ENCODE peak calls at places on chromosomes 3 and 15, in six cellular contexts. N, K, Y, R, A and F are unnamed samples.

GRCh38 chr15:45048784-45049631 is 26.0 kb downstream of the SORD start:
- DNase-seq in N (no peak), K (peak; percentile 38), Y (no peak), R (no peak), A (peak; percentile 40), F (no peak)

GRCh38 chr3:175266478-175266877 is 407.3 kb downstream of the NAALADL2 start:
- DNase-seq in N (no peak), K (no peak), Y (no peak), R (no peak), A (peak; percentile 78), F (no peak)

GRCh38 chr15:42240823-42241222 is 32.2 kb upstream of the GANC start:
- DNase-seq in N (no peak), K (no peak), Y (no peak), R (no peak), A (no peak), F (no peak)

GRCh38 chr3:84998545-84998944 is 39.8 kb downstream of the CADM2 start:
- DNase-seq in N (no peak), K (no peak), Y (no peak), R (no peak), A (no peak), F (no peak)

GRCh38 chr3:150329408-150329807 is 78.7 kb upstream of the TSC22D2 start:
- DNase-seq in N (no peak), K (no peak), Y (no peak), R (no peak), A (no peak), F (no peak)

GRCh38 chr15:71114887-71115566 is at the start of gene THSD4:
- DNase-seq in N (peak; percentile 89), K (peak; percentile 86), Y (no peak), R (peak; percentile 25), A (peak; percentile 72), F (peak; percentile 92)

GRCh38 chr15:89383635-89384604 is 49.3 kb upstream of the POLG start:
- DNase-seq in N (no peak), K (no peak), Y (no peak), R (no peak), A (peak; percentile 11), F (peak; percentile 88)

GRCh38 chr15:99174567-99174966 is 69.7 kb downstream of the SYNM start:
- DNase-seq in N (no peak), K (no peak), Y (no peak), R (no peak), A (no peak), F (no peak)

GRCh38 chr15:42732095-42732827 is 4.7 kb downstream of the CDAN1 start:
- DNase-seq in N (no peak), K (no peak), Y (no peak), R (no peak), A (no peak), F (no peak)

GRCh38 chr3:33360136-33360825 is 79.9 kb downstream of the UBP1 start:
- DNase-seq in N (no peak), K (no peak), Y (peak; percentile 72), R (no peak), A (peak; percentile 79), F (no peak)

GRCh38 chr15:66369773-66370651 is 13.5 kb upstream of the TIPIN start:
- DNase-seq in N (no peak), K (no peak), Y (peak; percentile 53), R (no peak), A (peak; percentile 20), F (no peak)

GRCh38 chr3:160885791-160886286 is 129.8 kb downstream of the PPM1L start:
- DNase-seq in N (no peak), K (peak; percentile 58), Y (no peak), R (no peak), A (peak; percentile 27), F (peak; percentile 19)

GRCh38 chr15:67379530-67379929 is 124.9 kb downstream of the IQCH start:
- DNase-seq in N (no peak), K (no peak), Y (no peak), R (no peak), A (no peak), F (no peak)

GRCh38 chr3:113225286-113225685 is 13.9 kb downstream of the BOC start:
- DNase-seq in N (no peak), K (no peak), Y (no peak), R (no peak), A (no peak), F (no peak)

DNA sequence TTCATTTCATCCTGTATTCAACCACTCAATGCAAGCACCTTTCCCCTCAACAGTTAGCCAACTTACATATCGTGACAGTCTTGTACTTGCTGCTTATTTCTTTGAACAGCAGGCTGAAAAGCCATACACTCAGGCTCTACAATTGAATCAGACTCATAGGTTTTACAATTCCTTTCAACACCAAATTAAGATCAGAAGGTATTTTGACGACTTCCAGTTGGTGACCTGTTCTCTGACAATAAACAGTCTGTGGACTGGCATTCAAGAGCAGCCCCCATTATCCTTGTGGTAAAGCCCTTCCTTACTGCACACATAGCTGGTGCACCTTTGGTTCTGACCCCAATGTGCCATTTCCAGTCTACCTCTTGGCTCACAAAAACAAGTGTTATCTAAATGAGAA is 140.0 kb upstream of the MB21D2 start:
- DNase-seq in N (no peak), K (no peak), Y (no peak), R (no peak), A (no peak), F (no peak)
- H3K27me3 ChIP-seq in N (no peaks in the 10 kb centered on the region), K (peaks cover 6% of the 10 kb centered on the region), Y (peaks cover 3% of the 10 kb centered on the region), R (no peaks in the 10 kb centered on the region), A (peaks cover 1% of the 10 kb centered on the region), F (no peaks in the 10 kb centered on the region)

DNA sequence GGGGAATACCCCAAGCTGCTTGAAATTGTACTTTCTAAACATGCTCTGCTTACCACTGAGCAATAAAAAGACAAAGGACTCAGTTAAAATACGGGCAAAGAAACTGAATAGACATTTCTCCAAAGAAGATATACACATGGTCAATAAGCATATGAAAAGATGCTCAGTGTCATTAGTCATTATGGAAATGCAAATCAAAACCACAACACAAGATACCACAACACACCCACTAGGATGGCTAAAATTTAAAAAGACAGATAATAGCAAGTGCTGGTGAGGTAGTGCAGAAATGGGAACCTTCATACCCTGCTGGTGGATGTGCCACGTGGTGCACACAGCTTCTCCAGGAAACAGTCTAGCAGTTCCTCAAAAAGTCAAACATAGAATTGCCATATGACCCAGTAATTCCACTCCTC is 21.3 kb downstream of the LRIG1 start:
- DNase-seq in N (no peak), K (no peak), Y (no peak), R (no peak), A (no peak), F (no peak)
- H3K4me1 ChIP-seq in N (peaks cover 98% of the 10 kb centered on the region), K (peaks cover 75% of the 10 kb centered on the region), Y (no peaks in the 10 kb centered on the region), R (peaks cover 32% of the 10 kb centered on the region), A (peaks cover 23% of the 10 kb centered on the region), F (peaks cover 75% of the 10 kb centered on the region)

GRCh38 chr15:74133071-74133702 is 2.8 kb downstream of the ISLR2 start:
- DNase-seq in N (no peak), K (no peak), Y (no peak), R (no peak), A (no peak), F (no peak)

GRCh38 chr15:74132681-74133070 is 2.3 kb downstream of the ISLR2 start:
- DNase-seq in N (no peak), K (no peak), Y (no peak), R (no peak), A (peak; percentile 24), F (no peak)

GRCh38 chr15:74133703-74134386 is 3.5 kb downstream of the ISLR2 start:
- DNase-seq in N (no peak), K (no peak), Y (no peak), R (no peak), A (no peak), F (no peak)

GRCh38 chr15:74135041-74135565 is 4.7 kb downstream of the ISLR2 start:
- DNase-seq in N (no peak), K (no peak), Y (no peak), R (no peak), A (no peak), F (no peak)

GRCh38 chr15:74134387-74135027 is 4.1 kb downstream of the ISLR2 start:
- DNase-seq in N (peak; percentile 86), K (peak; percentile 51), Y (no peak), R (no peak), A (peak; percentile 23), F (peak; percentile 63)
- H3K27me3 ChIP-seq in N (peaks cover 3% of the 10 kb centered on the region), K (peaks cover 100% of the 10 kb centered on the region), Y (peaks cover 8% of the 10 kb centered on the region), R (peaks cover 41% of the 10 kb centered on the region), A (peaks cover 89% of the 10 kb centered on the region), F (peaks cover 9% of the 10 kb centered on the region)

DNA sequence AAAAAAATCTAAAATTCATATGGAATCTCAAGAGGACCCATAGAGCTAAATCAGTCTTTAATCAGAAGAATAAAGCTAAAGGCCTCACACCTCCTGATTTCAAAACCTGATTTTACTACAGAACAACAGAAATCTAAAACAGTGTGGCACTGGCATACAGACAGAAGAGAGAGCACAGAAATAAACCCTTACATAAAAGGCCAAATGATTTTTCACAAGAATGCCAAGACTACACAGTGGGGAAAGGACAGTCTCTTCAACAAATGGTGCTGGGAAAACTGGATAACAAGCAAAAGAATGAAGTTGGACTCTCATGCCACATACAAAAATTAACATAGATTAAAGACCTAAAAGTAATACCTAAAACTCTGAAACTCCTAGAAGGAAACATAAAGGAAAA is 10.1 kb downstream of the TOP2B start:
- DNase-seq in N (no peak), K (no peak), Y (no peak), R (no peak), A (no peak), F (no peak)
- H3K4me1 ChIP-seq in N (peaks cover 37% of the 10 kb centered on the region), K (peaks cover 59% of the 10 kb centered on the region), Y (peaks cover 7% of the 10 kb centered on the region), R (peaks cover 49% of the 10 kb centered on the region), A (peaks cover 4% of the 10 kb centered on the region), F (peaks cover 20% of the 10 kb centered on the region)